ENCODE peak calls at places on chromosomes 1 and 21, in seven cellular contexts. One of them, this sample, is unnamed.
A peak's percentile ranks its signal among the peaks of the same experiment; 100 is the strongest.

GRCh38 chr1:101121515-101121914 is 95.9 kb upstream of the DPH5 start:
- DNase-seq in DMS53: no peak
- DNase-seq in aorta: no peak
- DNase-seq in CD8-positive, alpha-beta T cell: no peak
- DNase-seq in stimulated activated naive CD8-positive, alpha-beta T cell treated with anti-CD3 and anti-CD28 coated beads, Interleukin-15, Interleukin-2, amounts not matched to agents 100 U/mL and 50 U/mL, for 24 hours: no peak
- DNase-seq in NCI-H2171: no peak
- DNase-seq in activated CD8-positive, alpha-beta memory T cell treated with anti-CD3 and anti-CD28 coated beads for 1 hour: no peak
- DNase-seq in this sample: no peak

GRCh38 chr21:35342440-35342839 is 293.3 kb upstream of the RUNX1 start:
- DNase-seq in aorta: no peak
- DNase-seq in CD8-positive, alpha-beta T cell: no peak
- DNase-seq in DMS53: no peak
- DNase-seq in activated CD8-positive, alpha-beta memory T cell treated with anti-CD3 and anti-CD28 coated beads for 1 hour: no peak
- DNase-seq in NCI-H2171: no peak
- DNase-seq in stimulated activated naive CD8-positive, alpha-beta T cell treated with anti-CD3 and anti-CD28 coated beads, Interleukin-15, Interleukin-2, amounts not matched to agents 100 U/mL and 50 U/mL, for 24 hours: peak; percentile 29
- DNase-seq in this sample: no peak

GRCh38 chr1:236365999-236366570 is 28.0 kb upstream of the EDARADD start:
- DNase-seq in NCI-H2171: no peak
- DNase-seq in CD8-positive, alpha-beta T cell: no peak
- DNase-seq in DMS53: no peak
- DNase-seq in stimulated activated naive CD8-positive, alpha-beta T cell treated with anti-CD3 and anti-CD28 coated beads, Interleukin-15, Interleukin-2, amounts not matched to agents 100 U/mL and 50 U/mL, for 24 hours: no peak
- DNase-seq in aorta: no peak
- DNase-seq in activated CD8-positive, alpha-beta memory T cell treated with anti-CD3 and anti-CD28 coated beads for 1 hour: no peak
- DNase-seq in this sample: no peak

GRCh38 chr1:7585216-7585907 is 185.7 kb upstream of the VAMP3 start:
- DNase-seq in stimulated activated naive CD8-positive, alpha-beta T cell treated with anti-CD3 and anti-CD28 coated beads, Interleukin-15, Interleukin-2, amounts not matched to agents 100 U/mL and 50 U/mL, for 24 hours: no peak
- DNase-seq in activated CD8-positive, alpha-beta memory T cell treated with anti-CD3 and anti-CD28 coated beads for 1 hour: no peak
- DNase-seq in CD8-positive, alpha-beta T cell: no peak
- DNase-seq in NCI-H2171: no peak
- DNase-seq in DMS53: no peak
- DNase-seq in aorta: peak; percentile 20
- DNase-seq in this sample: no peak

GRCh38 chr1:220952941-220953340 is 73.7 kb downstream of the HLX start:
- DNase-seq in CD8-positive, alpha-beta T cell: no peak
- DNase-seq in aorta: no peak
- DNase-seq in NCI-H2171: no peak
- DNase-seq in activated CD8-positive, alpha-beta memory T cell treated with anti-CD3 and anti-CD28 coated beads for 1 hour: no peak
- DNase-seq in stimulated activated naive CD8-positive, alpha-beta T cell treated with anti-CD3 and anti-CD28 coated beads, Interleukin-15, Interleukin-2, amounts not matched to agents 100 U/mL and 50 U/mL, for 24 hours: no peak
- DNase-seq in DMS53: peak; percentile 14
- DNase-seq in this sample: no peak

GRCh38 chr1:244735854-244736561 is 83.1 kb downstream of the DESI2 start:
- DNase-seq in aorta: no peak
- DNase-seq in NCI-H2171: no peak
- DNase-seq in DMS53: no peak
- DNase-seq in CD8-positive, alpha-beta T cell: no peak
- DNase-seq in stimulated activated naive CD8-positive, alpha-beta T cell treated with anti-CD3 and anti-CD28 coated beads, Interleukin-15, Interleukin-2, amounts not matched to agents 100 U/mL and 50 U/mL, for 24 hours: no peak
- DNase-seq in activated CD8-positive, alpha-beta memory T cell treated with anti-CD3 and anti-CD28 coated beads for 1 hour: no peak
- DNase-seq in this sample: no peak

GRCh38 chr1:77824083-77824482 is 44.6 kb downstream of the MIGA1 start:
- DNase-seq in activated CD8-positive, alpha-beta memory T cell treated with anti-CD3 and anti-CD28 coated beads for 1 hour: no peak
- DNase-seq in DMS53: no peak
- DNase-seq in aorta: no peak
- DNase-seq in NCI-H2171: no peak
- DNase-seq in stimulated activated naive CD8-positive, alpha-beta T cell treated with anti-CD3 and anti-CD28 coated beads, Interleukin-15, Interleukin-2, amounts not matched to agents 100 U/mL and 50 U/mL, for 24 hours: no peak
- DNase-seq in CD8-positive, alpha-beta T cell: no peak
- DNase-seq in this sample: no peak

GRCh38 chr1:74689800-74690696 is 16.5 kb upstream of the ERICH3 start:
- DNase-seq in stimulated activated naive CD8-positive, alpha-beta T cell treated with anti-CD3 and anti-CD28 coated beads, Interleukin-15, Interleukin-2, amounts not matched to agents 100 U/mL and 50 U/mL, for 24 hours: peak; percentile 34
- DNase-seq in DMS53: peak; percentile 82
- DNase-seq in activated CD8-positive, alpha-beta memory T cell treated with anti-CD3 and anti-CD28 coated beads for 1 hour: no peak
- DNase-seq in aorta: no peak
- DNase-seq in NCI-H2171: peak; percentile 66
- DNase-seq in CD8-positive, alpha-beta T cell: peak; percentile 38
- DNase-seq in this sample: no peak

GRCh38 chr1:110097507-110098221 is 14.6 kb upstream of the UBL4B start:
- DNase-seq in activated CD8-positive, alpha-beta memory T cell treated with anti-CD3 and anti-CD28 coated beads for 1 hour: no peak
- DNase-seq in CD8-positive, alpha-beta T cell: no peak
- DNase-seq in NCI-H2171: no peak
- DNase-seq in DMS53: no peak
- DNase-seq in stimulated activated naive CD8-positive, alpha-beta T cell treated with anti-CD3 and anti-CD28 coated beads, Interleukin-15, Interleukin-2, amounts not matched to agents 100 U/mL and 50 U/mL, for 24 hours: no peak
- DNase-seq in aorta: no peak
- DNase-seq in this sample: no peak

GRCh38 chr1:173255214-173255813 is 48.2 kb upstream of the TNFSF4 start:
- DNase-seq in NCI-H2171: no peak
- DNase-seq in DMS53: peak; percentile 61
- DNase-seq in activated CD8-positive, alpha-beta memory T cell treated with anti-CD3 and anti-CD28 coated beads for 1 hour: no peak
- DNase-seq in aorta: no peak
- DNase-seq in stimulated activated naive CD8-positive, alpha-beta T cell treated with anti-CD3 and anti-CD28 coated beads, Interleukin-15, Interleukin-2, amounts not matched to agents 100 U/mL and 50 U/mL, for 24 hours: peak; percentile 25
- DNase-seq in CD8-positive, alpha-beta T cell: no peak
- DNase-seq in this sample: no peak